ENCODE peak calls at places on chromosomes 5 and 9, in four cellular contexts. One of them, this sample, is unnamed.

GRCh38 chr9:38315085-38315595 is 77.4 kb upstream of the ALDH1B1 start:
- DNase-seq in activated naive CD8-positive, alpha-beta T cell treated with anti-CD3 and anti-CD28 coated beads, Interleukin-2, amount 50 U/mL, for 16 hours: no peak
- DNase-seq in endothelial cell: no peak
- DNase-seq in mesothelial cell of epicardium: no peak
- DNase-seq in this sample: no peak

GRCh38 chr9:136004219-136004618 is 43.0 kb upstream of the UBAC1 start:
- DNase-seq in activated naive CD8-positive, alpha-beta T cell treated with anti-CD3 and anti-CD28 coated beads, Interleukin-2, amount 50 U/mL, for 16 hours: no peak
- DNase-seq in endothelial cell: no peak
- DNase-seq in mesothelial cell of epicardium: no peak
- DNase-seq in this sample: no peak

GRCh38 chr9:72633966-72634365 is 112.6 kb downstream of the TMC1 start:
- DNase-seq in activated naive CD8-positive, alpha-beta T cell treated with anti-CD3 and anti-CD28 coated beads, Interleukin-2, amount 50 U/mL, for 16 hours: no peak
- DNase-seq in endothelial cell: no peak
- DNase-seq in mesothelial cell of epicardium: no peak
- DNase-seq in this sample: peak

GRCh38 chr5:177291735-177292134 is 11.8 kb downstream of the RAB24 start:
- DNase-seq in activated naive CD8-positive, alpha-beta T cell treated with anti-CD3 and anti-CD28 coated beads, Interleukin-2, amount 50 U/mL, for 16 hours: no peak
- DNase-seq in endothelial cell: no peak
- DNase-seq in mesothelial cell of epicardium: no peak
- DNase-seq in this sample: no peak

GRCh38 chr5:89315194-89315593 is 432.2 kb upstream of the MEF2C start:
- DNase-seq in activated naive CD8-positive, alpha-beta T cell treated with anti-CD3 and anti-CD28 coated beads, Interleukin-2, amount 50 U/mL, for 16 hours: no peak
- DNase-seq in endothelial cell: no peak
- DNase-seq in mesothelial cell of epicardium: no peak
- DNase-seq in this sample: no peak

GRCh38 chr9:75417471-75417870 is 329.2 kb downstream of the OSTF1 start:
- DNase-seq in activated naive CD8-positive, alpha-beta T cell treated with anti-CD3 and anti-CD28 coated beads, Interleukin-2, amount 50 U/mL, for 16 hours: no peak
- DNase-seq in endothelial cell: no peak
- DNase-seq in mesothelial cell of epicardium: no peak
- DNase-seq in this sample: no peak

GRCh38 chr5:65480306-65480865 is 1.3 kb downstream of the ADAMTS6 start:
- DNase-seq in activated naive CD8-positive, alpha-beta T cell treated with anti-CD3 and anti-CD28 coated beads, Interleukin-2, amount 50 U/mL, for 16 hours: no peak
- DNase-seq in endothelial cell: peak
- DNase-seq in mesothelial cell of epicardium: peak
- DNase-seq in this sample: peak

GRCh38 chr5:33271606-33272005 is 169.2 kb upstream of the TARS1 start:
- DNase-seq in activated naive CD8-positive, alpha-beta T cell treated with anti-CD3 and anti-CD28 coated beads, Interleukin-2, amount 50 U/mL, for 16 hours: no peak
- DNase-seq in endothelial cell: no peak
- DNase-seq in mesothelial cell of epicardium: no peak
- DNase-seq in this sample: no peak

GRCh38 chr9:100432736-100433135 is 5.8 kb downstream of the MSANTD3 start:
- DNase-seq in activated naive CD8-positive, alpha-beta T cell treated with anti-CD3 and anti-CD28 coated beads, Interleukin-2, amount 50 U/mL, for 16 hours: no peak
- DNase-seq in endothelial cell: no peak
- DNase-seq in mesothelial cell of epicardium: no peak
- DNase-seq in this sample: no peak

GRCh38 chr5:108093186-108093585 is 288.7 kb downstream of the FBXL17 start:
- DNase-seq in activated naive CD8-positive, alpha-beta T cell treated with anti-CD3 and anti-CD28 coated beads, Interleukin-2, amount 50 U/mL, for 16 hours: no peak
- DNase-seq in endothelial cell: no peak
- DNase-seq in mesothelial cell of epicardium: no peak
- DNase-seq in this sample: peak

GRCh38 chr5:149618581-149619248 is 37.4 kb downstream of the ARHGEF37 start:
- DNase-seq in activated naive CD8-positive, alpha-beta T cell treated with anti-CD3 and anti-CD28 coated beads, Interleukin-2, amount 50 U/mL, for 16 hours: no peak
- DNase-seq in endothelial cell: peak
- DNase-seq in mesothelial cell of epicardium: no peak
- DNase-seq in this sample: peak

GRCh38 chr9:119291554-119291953 is 77.7 kb downstream of the BRINP1 start:
- DNase-seq in activated naive CD8-positive, alpha-beta T cell treated with anti-CD3 and anti-CD28 coated beads, Interleukin-2, amount 50 U/mL, for 16 hours: no peak
- DNase-seq in endothelial cell: no peak
- DNase-seq in mesothelial cell of epicardium: no peak
- DNase-seq in this sample: no peak

GRCh38 chr5:17785774-17786173 is 151.5 kb downstream of the TAF11L14 start:
- DNase-seq in activated naive CD8-positive, alpha-beta T cell treated with anti-CD3 and anti-CD28 coated beads, Interleukin-2, amount 50 U/mL, for 16 hours: no peak
- DNase-seq in endothelial cell: no peak
- DNase-seq in mesothelial cell of epicardium: no peak
- DNase-seq in this sample: no peak